ENCODE peak calls at places on chromosome 15, in ten cellular contexts. V is left cardiac atrium; Y is Peyer's patch; E is stimulated activated CD4-positive, alpha-beta T cell treated with anti-CD3 and anti-CD28 coated beads, Interleukin-1b, Interleukin-23, amount 100 ng/mL, for 48 hours; Z is sigmoid colon; P is A673; K is A172; S is cardiac fibroblast; I is T-helper 1 cell; T is lung microvascular endothelial cell. D is an unnamed sample.

GRCh38 chr15:77386626-77387025 is 33.3 kb downstream of the PEAK1 start:
- DNase-seq in P (no peak), E (no peak), V (no peak), I (no peak), T (no peak), K (no peak), Z (no peak), Y (no peak), S (no peak), D (no peak)

GRCh38 chr15:67613708-67614107 is 71.2 kb downstream of the MAP2K5 start:
- DNase-seq in I (no peak), E (no peak), V (no peak), Y (no peak), K (no peak), S (no peak), P (no peak), T (no peak), Z (no peak), D (no peak)

GRCh38 chr15:43209059-43209824 is 11.6 kb downstream of the EPB42 start:
- DNase-seq in V (no peak), I (no peak), K (no peak), P (no peak), Y (peak; percentile 40), Z (no peak), S (peak; percentile 12), T (peak; percentile 12), E (no peak), D (no peak)

GRCh38 chr15:62822228-62822627 is 220.3 kb upstream of the TPM1 start:
- DNase-seq in V (no peak), E (no peak), T (no peak), P (no peak), S (no peak), K (no peak), Y (no peak), I (no peak), Z (no peak), D (no peak)

GRCh38 chr15:77384086-77384485 is 35.8 kb downstream of the PEAK1 start:
- DNase-seq in S (no peak), Y (no peak), T (no peak), K (no peak), Z (no peak), E (no peak), V (no peak), P (no peak), I (no peak), D (no peak)

GRCh38 chr15:69554321-69554961 is 101.8 kb downstream of the RPLP1 start:
- DNase-seq in Z (no peak), Y (peak; percentile 88), I (no peak), K (no peak), P (no peak), T (no peak), E (no peak), S (peak; percentile 42), V (no peak), D (no peak)

GRCh38 chr15:100627789-100628395 is 25.5 kb downstream of the ASB7 start:
- DNase-seq in Z (peak; percentile 80), P (peak; percentile 69), Y (peak; percentile 86), V (peak; percentile 39), E (peak; percentile 58), K (peak; percentile 69), I (peak; percentile 72), T (peak; percentile 85), S (peak; percentile 91), D (peak; percentile 68)

GRCh38 chr15:64525828-64526530 is 65.6 kb downstream of the ZNF609 start:
- DNase-seq in S (no peak), Z (no peak), P (no peak), T (no peak), V (no peak), I (no peak), E (no peak), K (no peak), Y (no peak), D (no peak)

GRCh38 chr15:59298255-59298856 is 74.3 kb downstream of the MYO1E start:
- DNase-seq in S (no peak), V (no peak), P (no peak), I (peak; percentile 61), T (no peak), Y (no peak), E (peak; percentile 56), K (no peak), Z (no peak), D (no peak)

GRCh38 chr15:35393403-35393802 is 152.6 kb downstream of the DPH6 start:
- DNase-seq in P (no peak), T (no peak), Y (no peak), E (no peak), Z (no peak), S (no peak), K (peak; percentile 29), V (no peak), I (no peak), D (no peak)

GRCh38 chr15:31342781-31343626 is 16.4 kb downstream of the KLF13 start:
- DNase-seq in K (no peak), E (no peak), T (peak; percentile 90), I (peak; percentile 54), S (no peak), Y (peak; percentile 64), P (no peak), Z (no peak), V (no peak), D (no peak)

GRCh38 chr15:53918180-53919079 is 59.8 kb upstream of the UNC13C start:
- DNase-seq in P (no peak), S (no peak), Y (no peak), I (no peak), T (no peak), Z (no peak), V (no peak), E (no peak), K (no peak), D (no peak)

GRCh38 chr15:79163395-79163794 is 72.8 kb upstream of the RASGRF1 start:
- DNase-seq in Y (no peak), V (no peak), I (no peak), T (no peak), S (no peak), P (no peak), K (no peak), E (no peak), Z (no peak), D (no peak)

GRCh38 chr15:100170280-100170654 is 171.5 kb downstream of the ADAMTS17 start:
- DNase-seq in E (peak; percentile 19), K (no peak), P (no peak), Z (no peak), I (peak; percentile 33), Y (no peak), V (no peak), T (no peak), S (no peak), D (no peak)

GRCh38 chr15:100686725-100687488 is 84.5 kb downstream of the ASB7 start:
- DNase-seq in Y (no peak), S (peak; percentile 37), V (no peak), P (no peak), K (no peak), E (no peak), T (peak; percentile 81), Z (no peak), I (no peak), D (no peak)

GRCh38 chr15:84748274-84749110 is at the start of gene ZNF592:
- DNase-seq in T (peak; percentile 83), Z (peak; percentile 93), K (peak; percentile 23), V (peak; percentile 88), S (peak; percentile 88), P (peak; percentile 77), Y (peak; percentile 92), I (peak; percentile 73), E (peak; percentile 70), D (peak; percentile 91)

GRCh38 chr15:66840615-66841014 is 138.6 kb downstream of the SMAD6 start:
- DNase-seq in I (no peak), Y (no peak), V (no peak), K (no peak), S (no peak), T (no peak), Z (no peak), E (no peak), P (no peak), D (no peak)

D was measured in sciatic nerve.